ENCODE peak calls at places on chromosomes 5 and 9, in five cellular contexts. One of them, this sample, is unnamed.

GRCh38 chr5:104088876-104089778 is 526.5 kb upstream of the NUDT12 start:
- DNase-seq in ovary: no peak
- DNase-seq in CD8-positive, alpha-beta T cell: no peak
- DNase-seq in right lobe of liver: no peak
- DNase-seq in A549: no peak
- DNase-seq in this sample: no peak

GRCh38 chr5:124949862-124950261 is 203.4 kb upstream of the ZNF608 start:
- DNase-seq in A549: no peak
- DNase-seq in CD8-positive, alpha-beta T cell: no peak
- DNase-seq in ovary: no peak
- DNase-seq in right lobe of liver: no peak
- DNase-seq in this sample: no peak

GRCh38 chr9:131677445-131678180 is 62.3 kb downstream of the RAPGEF1 start:
- DNase-seq in ovary: no peak
- DNase-seq in right lobe of liver: no peak
- DNase-seq in CD8-positive, alpha-beta T cell: no peak
- DNase-seq in A549: no peak
- DNase-seq in this sample: no peak

GRCh38 chr5:138874771-138875628 is at the start of gene LRRTM2:
- DNase-seq in ovary: no peak
- DNase-seq in A549: no peak
- DNase-seq in CD8-positive, alpha-beta T cell: no peak
- DNase-seq in right lobe of liver: no peak
- DNase-seq in this sample: no peak

GRCh38 chr5:171874210-171874609 is 88.6 kb downstream of the SMIM23 start:
- DNase-seq in right lobe of liver: no peak
- DNase-seq in A549: no peak
- DNase-seq in ovary: no peak
- DNase-seq in CD8-positive, alpha-beta T cell: no peak
- DNase-seq in this sample: no peak

GRCh38 chr5:120604898-120605297 is 140.8 kb downstream of the PRR16 start:
- DNase-seq in CD8-positive, alpha-beta T cell: no peak
- DNase-seq in right lobe of liver: no peak
- DNase-seq in A549: no peak
- DNase-seq in ovary: no peak
- DNase-seq in this sample: no peak

GRCh38 chr9:36932198-36932597 is 101.9 kb downstream of the PAX5 start:
- DNase-seq in ovary: no peak
- DNase-seq in CD8-positive, alpha-beta T cell: no peak
- DNase-seq in A549: no peak
- DNase-seq in right lobe of liver: no peak
- DNase-seq in this sample: no peak

GRCh38 chr5:78287833-78288232 is 6.7 kb downstream of the AP3B1 start:
- DNase-seq in ovary: no peak
- DNase-seq in A549: peak; percentile 33
- DNase-seq in CD8-positive, alpha-beta T cell: no peak
- DNase-seq in right lobe of liver: no peak
- DNase-seq in this sample: no peak

GRCh38 chr5:33457124-33457523 is 16.4 kb downstream of the TARS1 start:
- DNase-seq in ovary: no peak
- DNase-seq in CD8-positive, alpha-beta T cell: no peak
- DNase-seq in right lobe of liver: no peak
- DNase-seq in A549: no peak
- DNase-seq in this sample: no peak

GRCh38 chr5:170427672-170428236 is 38.6 kb upstream of the KCNMB1 start:
- DNase-seq in right lobe of liver: no peak
- DNase-seq in ovary: no peak
- DNase-seq in CD8-positive, alpha-beta T cell: no peak
- DNase-seq in A549: no peak
- DNase-seq in this sample: peak; percentile 69

GRCh38 chr9:70399141-70399540 is 15.3 kb downstream of the KLF9 start:
- DNase-seq in ovary: no peak
- DNase-seq in A549: no peak
- DNase-seq in CD8-positive, alpha-beta T cell: no peak
- DNase-seq in right lobe of liver: no peak
- DNase-seq in this sample: no peak

GRCh38 chr9:2261421-2262103 is 246.4 kb downstream of the SMARCA2 start:
- DNase-seq in CD8-positive, alpha-beta T cell: no peak
- DNase-seq in A549: no peak
- DNase-seq in right lobe of liver: no peak
- DNase-seq in ovary: no peak
- DNase-seq in this sample: no peak

GRCh38 chr5:35248843-35249780 is 18.8 kb upstream of the PRLR start:
- DNase-seq in ovary: no peak
- DNase-seq in A549: no peak
- DNase-seq in right lobe of liver: no peak
- DNase-seq in CD8-positive, alpha-beta T cell: no peak
- DNase-seq in this sample: no peak

GRCh38 chr5:18270635-18271338 is 636.5 kb downstream of the TAF11L14 start:
- DNase-seq in right lobe of liver: no peak
- DNase-seq in ovary: no peak
- DNase-seq in CD8-positive, alpha-beta T cell: no peak
- DNase-seq in A549: no peak
- DNase-seq in this sample: no peak

GRCh38 chr5:102762095-102762534 is 7.0 kb downstream of the PAM start:
- DNase-seq in right lobe of liver: no peak
- DNase-seq in CD8-positive, alpha-beta T cell: no peak
- DNase-seq in A549: no peak
- DNase-seq in ovary: no peak
- DNase-seq in this sample: no peak

GRCh38 chr9:89413963-89414638 is 83.8 kb downstream of the SEMA4D start:
- DNase-seq in ovary: no peak
- DNase-seq in A549: no peak
- DNase-seq in right lobe of liver: no peak
- DNase-seq in CD8-positive, alpha-beta T cell: no peak
- DNase-seq in this sample: peak; percentile 61

GRCh38 chr5:56735845-56736641 is 79.3 kb upstream of the MAP3K1 start:
- DNase-seq in right lobe of liver: no peak
- DNase-seq in ovary: no peak
- DNase-seq in CD8-positive, alpha-beta T cell: no peak
- DNase-seq in A549: no peak
- DNase-seq in this sample: no peak

GRCh38 chr5:97181856-97182545 is 1.0 kb downstream of the RIOK2 start:
- DNase-seq in right lobe of liver: no peak
- DNase-seq in CD8-positive, alpha-beta T cell: no peak
- DNase-seq in ovary: no peak
- DNase-seq in A549: no peak
- DNase-seq in this sample: no peak

GRCh38 chr5:72692273-72692672 is 124.2 kb upstream of the TNPO1 start:
- DNase-seq in ovary: no peak
- DNase-seq in right lobe of liver: no peak
- DNase-seq in CD8-positive, alpha-beta T cell: no peak
- DNase-seq in A549: no peak
- DNase-seq in this sample: no peak

GRCh38 chr5:14914603-14915277 is 43.2 kb upstream of the ANKH start:
- DNase-seq in right lobe of liver: no peak
- DNase-seq in A549: no peak
- DNase-seq in CD8-positive, alpha-beta T cell: no peak
- DNase-seq in ovary: no peak
- DNase-seq in this sample: no peak

GRCh38 chr5:139904566-139905400 is 109.2 kb downstream of the PSD2 start:
- DNase-seq in right lobe of liver: no peak
- DNase-seq in A549: no peak
- DNase-seq in CD8-positive, alpha-beta T cell: no peak
- DNase-seq in ovary: no peak
- DNase-seq in this sample: no peak

GRCh38 chr5:173721259-173722232 is 105.1 kb upstream of the BOD1 start:
- DNase-seq in right lobe of liver: peak; percentile 39
- DNase-seq in CD8-positive, alpha-beta T cell: no peak
- DNase-seq in A549: no peak
- DNase-seq in ovary: no peak
- DNase-seq in this sample: no peak

GRCh38 chr9:135023389-135023788 is 64.1 kb upstream of the OLFM1 start:
- DNase-seq in ovary: no peak
- DNase-seq in A549: no peak
- DNase-seq in right lobe of liver: no peak
- DNase-seq in CD8-positive, alpha-beta T cell: no peak
- DNase-seq in this sample: no peak

GRCh38 chr9:125839322-125839721 is 92.1 kb downstream of the PBX3 start:
- DNase-seq in ovary: no peak
- DNase-seq in right lobe of liver: no peak
- DNase-seq in A549: no peak
- DNase-seq in CD8-positive, alpha-beta T cell: no peak
- DNase-seq in this sample: no peak
- H3K4me1 ChIP-seq in ovary: peaks cover 5% of the 10 kb centered on the region
- H3K4me1 ChIP-seq in right lobe of liver: no peaks in the 10 kb centered on the region
- H3K4me1 ChIP-seq in A549: no peaks in the 10 kb centered on the region
- H3K4me1 ChIP-seq in CD8-positive, alpha-beta T cell: no peaks in the 10 kb centered on the region
- H3K4me1 ChIP-seq in this sample: peaks cover 25% of the 10 kb centered on the region

GRCh38 chr5:588406-588995 is 23.6 kb upstream of the CEP72 start:
- DNase-seq in CD8-positive, alpha-beta T cell: no peak
- DNase-seq in ovary: no peak
- DNase-seq in A549: no peak
- DNase-seq in right lobe of liver: no peak
- DNase-seq in this sample: no peak

GRCh38 chr5:587403-587802 is 24.7 kb upstream of the CEP72 start:
- DNase-seq in A549: no peak
- DNase-seq in CD8-positive, alpha-beta T cell: no peak
- DNase-seq in ovary: no peak
- DNase-seq in right lobe of liver: no peak
- DNase-seq in this sample: no peak

GRCh38 chr5:585556-585955 is 26.6 kb upstream of the CEP72 start:
- DNase-seq in CD8-positive, alpha-beta T cell: no peak
- DNase-seq in A549: no peak
- DNase-seq in ovary: no peak
- DNase-seq in right lobe of liver: no peak
- DNase-seq in this sample: no peak

GRCh38 chr5:585962-586628 is 26.0 kb upstream of the CEP72 start:
- DNase-seq in ovary: no peak
- DNase-seq in A549: no peak
- DNase-seq in right lobe of liver: no peak
- DNase-seq in CD8-positive, alpha-beta T cell: no peak
- DNase-seq in this sample: no peak

DNA sequence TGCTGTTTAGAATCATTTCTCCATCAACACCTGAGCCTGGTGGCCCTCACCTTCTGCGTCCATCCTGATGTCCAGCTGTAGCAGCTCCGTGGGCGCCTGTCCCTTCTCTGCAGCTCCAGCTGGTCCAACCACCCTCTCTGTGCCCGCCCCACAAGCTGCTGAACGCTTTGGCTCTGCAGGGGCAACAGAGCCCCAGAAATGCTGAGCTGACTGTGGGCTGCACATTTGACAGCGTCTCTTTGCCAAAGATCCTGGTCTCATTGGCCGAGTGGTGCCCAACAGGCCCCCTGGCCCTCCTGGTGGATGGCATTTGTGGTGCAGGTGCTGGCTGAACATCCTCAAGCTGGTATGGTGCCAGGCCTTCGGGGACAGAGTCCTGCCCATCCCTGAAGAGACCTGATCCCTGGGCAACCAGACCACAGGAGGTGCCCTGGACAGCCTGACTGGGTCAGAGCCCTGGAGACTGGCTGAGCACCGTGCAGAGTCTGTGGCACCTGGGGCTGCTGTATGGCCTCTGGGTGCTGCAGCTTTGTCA is 25.3 kb upstream of the CEP72 start:
- DNase-seq in A549: peak; percentile 55
- DNase-seq in CD8-positive, alpha-beta T cell: no peak
- DNase-seq in ovary: no peak
- DNase-seq in right lobe of liver: no peak
- DNase-seq in this sample: no peak
- TF ChIP-seq CTCF in A549: no peak
- TF ChIP-seq CTCF in CD8-positive, alpha-beta T cell: no peak
- TF ChIP-seq CTCF in ovary: no peak
- TF ChIP-seq CTCF in right lobe of liver: peak; percentile 25
- TF ChIP-seq CTCF in this sample: no peak

DNA sequence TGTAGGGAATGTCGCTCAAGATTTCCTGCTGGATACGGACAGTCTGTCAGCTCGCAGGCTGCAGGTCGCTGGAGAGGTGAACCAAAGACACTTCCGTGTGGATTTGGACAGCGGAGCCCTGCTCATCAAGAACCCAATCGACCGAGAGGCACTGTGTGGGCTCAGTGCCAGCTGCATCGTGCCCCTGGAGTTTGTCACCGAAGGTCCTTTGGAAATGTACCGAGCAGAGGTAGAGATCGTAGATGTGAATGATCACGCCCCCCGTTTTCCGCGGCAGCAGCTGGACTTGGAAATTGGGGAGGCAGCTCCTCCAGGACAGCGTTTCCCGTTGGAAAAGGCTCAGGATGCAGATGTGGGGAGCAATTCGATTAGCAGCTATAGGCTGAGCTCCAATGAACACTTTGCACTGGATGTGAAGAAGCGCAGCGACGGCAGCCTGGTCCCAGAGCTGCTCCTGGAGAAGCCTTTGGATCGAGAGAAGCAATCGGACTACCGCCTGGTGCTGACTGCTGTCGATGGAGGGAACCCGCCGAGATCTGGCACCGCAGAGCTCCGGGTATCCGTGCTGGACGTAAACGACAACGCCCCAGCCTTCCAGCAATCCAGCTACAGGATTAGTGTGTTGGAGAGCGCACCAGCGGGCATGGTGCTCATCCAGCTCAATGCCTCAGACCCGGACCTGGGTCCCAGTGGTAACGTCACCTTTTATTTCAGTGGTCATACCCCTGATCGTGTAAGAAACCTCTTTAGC is 650 bp downstream of the PCDHGC4 start:
- DNase-seq in ovary: peak; percentile 24
- DNase-seq in A549: no peak
- DNase-seq in right lobe of liver: no peak
- DNase-seq in CD8-positive, alpha-beta T cell: no peak
- DNase-seq in this sample: no peak
- H3K4me3 ChIP-seq in ovary: peak overlapping the region; percentile 34
- H3K4me3 ChIP-seq in A549: no peak overlapping the region
- H3K4me3 ChIP-seq in right lobe of liver: no peak overlapping the region
- H3K4me3 ChIP-seq in CD8-positive, alpha-beta T cell: no peak overlapping the region
- H3K4me3 ChIP-seq in this sample: peak overlapping the region; percentile 60

GRCh38 chr9:133455936-133456335 is 3.8 kb upstream of the CACFD1 start:
- DNase-seq in CD8-positive, alpha-beta T cell: no peak
- DNase-seq in ovary: no peak
- DNase-seq in right lobe of liver: no peak
- DNase-seq in A549: no peak
- DNase-seq in this sample: no peak

GRCh38 chr9:133457748-133458147 is 2.0 kb upstream of the CACFD1 start:
- DNase-seq in ovary: no peak
- DNase-seq in A549: no peak
- DNase-seq in CD8-positive, alpha-beta T cell: no peak
- DNase-seq in right lobe of liver: no peak
- DNase-seq in this sample: no peak

GRCh38 chr9:133457233-133457632 is 2.5 kb upstream of the CACFD1 start:
- DNase-seq in ovary: no peak
- DNase-seq in CD8-positive, alpha-beta T cell: no peak
- DNase-seq in A549: no peak
- DNase-seq in right lobe of liver: no peak
- DNase-seq in this sample: no peak

GRCh38 chr9:133454943-133455673 is 4.7 kb upstream of the CACFD1 start:
- DNase-seq in A549: no peak
- DNase-seq in CD8-positive, alpha-beta T cell: no peak
- DNase-seq in ovary: no peak
- DNase-seq in right lobe of liver: no peak
- DNase-seq in this sample: no peak

DNA sequence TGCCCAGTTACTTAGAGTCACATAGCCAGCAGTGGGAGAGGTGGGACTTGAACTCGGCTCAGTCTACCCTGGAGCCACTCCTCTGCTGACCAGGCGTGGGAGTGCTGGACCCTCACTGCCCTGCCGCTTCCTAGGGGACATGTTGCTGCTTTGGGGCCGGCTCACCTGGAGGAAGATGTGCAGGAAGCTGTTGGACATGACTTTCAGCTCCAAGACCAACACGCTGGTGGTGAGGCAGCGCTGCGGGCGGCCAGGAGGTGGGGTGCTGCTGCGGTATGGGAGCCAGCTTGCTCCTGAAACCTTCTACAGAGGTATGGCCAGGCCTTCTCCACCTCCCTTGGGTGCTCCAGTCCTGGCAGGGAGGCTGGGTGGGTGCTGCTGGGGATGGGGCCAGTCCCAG is 3.4 kb upstream of the CACFD1 start:
- DNase-seq in right lobe of liver: no peak
- DNase-seq in CD8-positive, alpha-beta T cell: no peak
- DNase-seq in A549: no peak
- DNase-seq in ovary: no peak
- DNase-seq in this sample: no peak
- H3K4me1 ChIP-seq in right lobe of liver: peaks cover 9% of the 10 kb centered on the region
- H3K4me1 ChIP-seq in CD8-positive, alpha-beta T cell: peaks cover 14% of the 10 kb centered on the region
- H3K4me1 ChIP-seq in A549: peaks cover 16% of the 10 kb centered on the region
- H3K4me1 ChIP-seq in ovary: peaks cover 3% of the 10 kb centered on the region
- H3K4me1 ChIP-seq in this sample: peaks cover 20% of the 10 kb centered on the region

This sample was measured in left ventricle myocardium inferior.